ENCODE peak calls at places on chromosomes 12 and 14, in nine cellular contexts. One of them, this sample, is unnamed.

GRCh38 chr12:59570134-59570533 is 25.7 kb upstream of the SLC16A7 start:
- DNase-seq in stimulated activated CD4-positive, alpha-beta T cell treated with anti-CD3 and anti-CD28 coated beads, Interleukin-1b, Interleukin-23, amount 100 ng/mL, for 24 hours: no peak
- DNase-seq in fibroblast of mammary gland: peak
- DNase-seq in activated T-cell treated with anti-CD3 and anti-CD28 coated beads for 24 hours: no peak
- DNase-seq in NCI-H774: no peak
- DNase-seq in stimulated activated CD8-positive, alpha-beta memory T cell treated with anti-CD3 and anti-CD28 coated beads, Interleukin-2, amount 100 ng/mL, for 48 hours: no peak
- DNase-seq in nephron progenitor cell: no peak
- DNase-seq in A549: peak
- DNase-seq in naive B cell: no peak
- DNase-seq in this sample: no peak

GRCh38 chr14:91142214-91142668 is 28.4 kb downstream of the DGLUCY start:
- DNase-seq in NCI-H774: no peak
- DNase-seq in nephron progenitor cell: no peak
- DNase-seq in stimulated activated CD8-positive, alpha-beta memory T cell treated with anti-CD3 and anti-CD28 coated beads, Interleukin-2, amount 100 ng/mL, for 48 hours: no peak
- DNase-seq in A549: no peak
- DNase-seq in stimulated activated CD4-positive, alpha-beta T cell treated with anti-CD3 and anti-CD28 coated beads, Interleukin-1b, Interleukin-23, amount 100 ng/mL, for 24 hours: no peak
- DNase-seq in naive B cell: peak
- DNase-seq in fibroblast of mammary gland: no peak
- DNase-seq in activated T-cell treated with anti-CD3 and anti-CD28 coated beads for 24 hours: no peak
- DNase-seq in this sample: no peak

GRCh38 chr12:128818065-128819022 is 5.4 kb downstream of the SLC15A4 start:
- DNase-seq in naive B cell: no peak
- DNase-seq in activated T-cell treated with anti-CD3 and anti-CD28 coated beads for 24 hours: no peak
- DNase-seq in A549: peak
- DNase-seq in fibroblast of mammary gland: peak
- DNase-seq in stimulated activated CD4-positive, alpha-beta T cell treated with anti-CD3 and anti-CD28 coated beads, Interleukin-1b, Interleukin-23, amount 100 ng/mL, for 24 hours: no peak
- DNase-seq in stimulated activated CD8-positive, alpha-beta memory T cell treated with anti-CD3 and anti-CD28 coated beads, Interleukin-2, amount 100 ng/mL, for 48 hours: no peak
- DNase-seq in nephron progenitor cell: no peak
- DNase-seq in NCI-H774: no peak
- DNase-seq in this sample: no peak

GRCh38 chr12:125203145-125203765 is 138.0 kb downstream of the AACS start:
- DNase-seq in activated T-cell treated with anti-CD3 and anti-CD28 coated beads for 24 hours: no peak
- DNase-seq in stimulated activated CD8-positive, alpha-beta memory T cell treated with anti-CD3 and anti-CD28 coated beads, Interleukin-2, amount 100 ng/mL, for 48 hours: no peak
- DNase-seq in nephron progenitor cell: no peak
- DNase-seq in naive B cell: no peak
- DNase-seq in NCI-H774: no peak
- DNase-seq in A549: no peak
- DNase-seq in fibroblast of mammary gland: no peak
- DNase-seq in stimulated activated CD4-positive, alpha-beta T cell treated with anti-CD3 and anti-CD28 coated beads, Interleukin-1b, Interleukin-23, amount 100 ng/mL, for 24 hours: no peak
- DNase-seq in this sample: no peak

GRCh38 chr12:116267948-116268347 is 9.5 kb downstream of the MED13L start:
- DNase-seq in stimulated activated CD4-positive, alpha-beta T cell treated with anti-CD3 and anti-CD28 coated beads, Interleukin-1b, Interleukin-23, amount 100 ng/mL, for 24 hours: no peak
- DNase-seq in stimulated activated CD8-positive, alpha-beta memory T cell treated with anti-CD3 and anti-CD28 coated beads, Interleukin-2, amount 100 ng/mL, for 48 hours: no peak
- DNase-seq in activated T-cell treated with anti-CD3 and anti-CD28 coated beads for 24 hours: no peak
- DNase-seq in A549: no peak
- DNase-seq in nephron progenitor cell: no peak
- DNase-seq in NCI-H774: no peak
- DNase-seq in fibroblast of mammary gland: no peak
- DNase-seq in naive B cell: no peak
- DNase-seq in this sample: no peak

GRCh38 chr12:109728921-109729836 is 15.6 kb downstream of the FAM222A start:
- DNase-seq in nephron progenitor cell: no peak
- DNase-seq in stimulated activated CD8-positive, alpha-beta memory T cell treated with anti-CD3 and anti-CD28 coated beads, Interleukin-2, amount 100 ng/mL, for 48 hours: no peak
- DNase-seq in NCI-H774: no peak
- DNase-seq in A549: no peak
- DNase-seq in naive B cell: no peak
- DNase-seq in activated T-cell treated with anti-CD3 and anti-CD28 coated beads for 24 hours: no peak
- DNase-seq in fibroblast of mammary gland: no peak
- DNase-seq in stimulated activated CD4-positive, alpha-beta T cell treated with anti-CD3 and anti-CD28 coated beads, Interleukin-1b, Interleukin-23, amount 100 ng/mL, for 24 hours: no peak
- DNase-seq in this sample: no peak

GRCh38 chr14:105495990-105496830 is 5.2 kb downstream of the TEDC1 start:
- DNase-seq in A549: no peak
- DNase-seq in stimulated activated CD4-positive, alpha-beta T cell treated with anti-CD3 and anti-CD28 coated beads, Interleukin-1b, Interleukin-23, amount 100 ng/mL, for 24 hours: no peak
- DNase-seq in stimulated activated CD8-positive, alpha-beta memory T cell treated with anti-CD3 and anti-CD28 coated beads, Interleukin-2, amount 100 ng/mL, for 48 hours: no peak
- DNase-seq in naive B cell: no peak
- DNase-seq in activated T-cell treated with anti-CD3 and anti-CD28 coated beads for 24 hours: no peak
- DNase-seq in nephron progenitor cell: no peak
- DNase-seq in fibroblast of mammary gland: no peak
- DNase-seq in NCI-H774: no peak
- DNase-seq in this sample: peak

GRCh38 chr14:61563162-61563511 is 132.2 kb upstream of the HIF1A start:
- DNase-seq in naive B cell: no peak
- DNase-seq in stimulated activated CD8-positive, alpha-beta memory T cell treated with anti-CD3 and anti-CD28 coated beads, Interleukin-2, amount 100 ng/mL, for 48 hours: no peak
- DNase-seq in fibroblast of mammary gland: no peak
- DNase-seq in activated T-cell treated with anti-CD3 and anti-CD28 coated beads for 24 hours: no peak
- DNase-seq in stimulated activated CD4-positive, alpha-beta T cell treated with anti-CD3 and anti-CD28 coated beads, Interleukin-1b, Interleukin-23, amount 100 ng/mL, for 24 hours: no peak
- DNase-seq in NCI-H774: no peak
- DNase-seq in A549: no peak
- DNase-seq in nephron progenitor cell: no peak
- DNase-seq in this sample: no peak

GRCh38 chr14:39028620-39029019 is 74.4 kb downstream of the SEC23A start:
- DNase-seq in naive B cell: no peak
- DNase-seq in stimulated activated CD4-positive, alpha-beta T cell treated with anti-CD3 and anti-CD28 coated beads, Interleukin-1b, Interleukin-23, amount 100 ng/mL, for 24 hours: no peak
- DNase-seq in fibroblast of mammary gland: no peak
- DNase-seq in A549: no peak
- DNase-seq in activated T-cell treated with anti-CD3 and anti-CD28 coated beads for 24 hours: no peak
- DNase-seq in NCI-H774: no peak
- DNase-seq in nephron progenitor cell: no peak
- DNase-seq in stimulated activated CD8-positive, alpha-beta memory T cell treated with anti-CD3 and anti-CD28 coated beads, Interleukin-2, amount 100 ng/mL, for 48 hours: no peak
- DNase-seq in this sample: no peak

GRCh38 chr12:98422809-98423208 is 92.6 kb upstream of the TMPO start:
- DNase-seq in fibroblast of mammary gland: peak
- DNase-seq in stimulated activated CD8-positive, alpha-beta memory T cell treated with anti-CD3 and anti-CD28 coated beads, Interleukin-2, amount 100 ng/mL, for 48 hours: no peak
- DNase-seq in NCI-H774: no peak
- DNase-seq in A549: peak
- DNase-seq in nephron progenitor cell: peak
- DNase-seq in stimulated activated CD4-positive, alpha-beta T cell treated with anti-CD3 and anti-CD28 coated beads, Interleukin-1b, Interleukin-23, amount 100 ng/mL, for 24 hours: no peak
- DNase-seq in naive B cell: no peak
- DNase-seq in activated T-cell treated with anti-CD3 and anti-CD28 coated beads for 24 hours: no peak
- DNase-seq in this sample: peak

GRCh38 chr12:39341761-39342160 is 101.2 kb downstream of the KIF21A start:
- DNase-seq in stimulated activated CD4-positive, alpha-beta T cell treated with anti-CD3 and anti-CD28 coated beads, Interleukin-1b, Interleukin-23, amount 100 ng/mL, for 24 hours: no peak
- DNase-seq in activated T-cell treated with anti-CD3 and anti-CD28 coated beads for 24 hours: no peak
- DNase-seq in NCI-H774: no peak
- DNase-seq in stimulated activated CD8-positive, alpha-beta memory T cell treated with anti-CD3 and anti-CD28 coated beads, Interleukin-2, amount 100 ng/mL, for 48 hours: no peak
- DNase-seq in naive B cell: no peak
- DNase-seq in fibroblast of mammary gland: no peak
- DNase-seq in nephron progenitor cell: no peak
- DNase-seq in A549: no peak
- DNase-seq in this sample: no peak